ENCODE peak calls at places on chromosomes 3 and 15, in eight cellular contexts. P is pancreas; F is globus pallidus; X is activated CD4-positive, CD25-positive, alpha-beta regulatory T cell; C is endothelial cell; H is naive thymus-derived CD8-positive, alpha-beta T cell; Y is mesothelial cell of epicardium; R is stimulated activated CD4-positive, alpha-beta T cell treated with anti-CD3 and anti-CD28 coated beads, Interleukin-2, amount 100 ng/mL, for 48 hours. S is an unnamed sample.
A peak's percentile ranks its signal among the peaks of the same experiment; 100 is the strongest.

GRCh38 chr15:90099868-90100854 is 2.1 kb downstream of the IDH2 start:
- DNase-seq in P (peak; percentile 74), F (peak; percentile 75), X (no peak), C (no peak), H (no peak), Y (no peak), R (no peak), S (no peak)

GRCh38 chr3:72487078-72487765 is 361.0 kb downstream of the SHQ1 start:
- DNase-seq in P (peak; percentile 36), F (no peak), X (no peak), C (no peak), H (no peak), Y (no peak), R (peak; percentile 43), S (no peak)

GRCh38 chr15:101159096-101159935 is 92.5 kb downstream of the CHSY1 start:
- DNase-seq in P (no peak), F (no peak), X (no peak), C (no peak), H (no peak), Y (no peak), R (peak; percentile 23), S (no peak)

GRCh38 chr3:126438746-126439145 is 36.9 kb downstream of the ZXDC start:
- DNase-seq in P (no peak), F (no peak), X (no peak), C (no peak), H (no peak), Y (no peak), R (no peak), S (no peak)

GRCh38 chr3:167649731-167650130 is 4.0 kb downstream of the WDR49 start:
- DNase-seq in P (no peak), F (no peak), X (no peak), C (no peak), H (no peak), Y (no peak), R (no peak), S (no peak)

GRCh38 chr15:41695750-41696436 is 35.7 kb downstream of the MGA start:
- DNase-seq in P (no peak), F (peak; percentile 43), X (no peak), C (peak; percentile 5), H (peak; percentile 74), Y (no peak), R (peak; percentile 9), S (no peak)

GRCh38 chr3:30655187-30655812 is 48.9 kb downstream of the TGFBR2 start:
- DNase-seq in P (no peak), F (no peak), X (peak; percentile 16), C (no peak), H (no peak), Y (no peak), R (no peak), S (no peak)

GRCh38 chr3:38578081-38578475 is 71.4 kb downstream of the SCN5A start:
- DNase-seq in P (no peak), F (no peak), X (no peak), C (no peak), H (no peak), Y (no peak), R (no peak), S (no peak)

GRCh38 chr3:62366093-62366419 is 7.3 kb downstream of the FEZF2 start:
- DNase-seq in P (no peak), F (no peak), X (no peak), C (no peak), H (no peak), Y (no peak), R (no peak), S (no peak)

GRCh38 chr3:182259579-182259978 is 533.7 kb upstream of the ATP11B start:
- DNase-seq in P (no peak), F (peak; percentile 68), X (no peak), C (peak; percentile 14), H (no peak), Y (no peak), R (no peak), S (no peak)

GRCh38 chr3:43455233-43455632 is 166.6 kb downstream of the ANO10 start:
- DNase-seq in P (peak; percentile 13), F (no peak), X (no peak), C (no peak), H (no peak), Y (no peak), R (no peak), S (no peak)

GRCh38 chr3:105352976-105353375 is 13.7 kb upstream of the ALCAM start:
- DNase-seq in P (no peak), F (no peak), X (no peak), C (no peak), H (no peak), Y (no peak), R (no peak), S (no peak)

GRCh38 chr3:43675593-43675992 is 15.1 kb upstream of the ABHD5 start:
- DNase-seq in P (no peak), F (no peak), X (no peak), C (no peak), H (no peak), Y (no peak), R (no peak), S (no peak)

GRCh38 chr3:172181936-172182708 is 142.7 kb downstream of the FNDC3B start:
- DNase-seq in P (no peak), F (no peak), X (no peak), C (peak; percentile 41), H (no peak), Y (no peak), R (no peak), S (peak; percentile 54)